ENCODE peak calls at places on chromosomes 2 and 18, in four cellular contexts. T is T-helper 9 cell, B is epithelial cell of esophagus, D is dermis blood vessel endothelial cell. G is an unnamed sample.

GRCh38 chr2:109510136-109511028 is 103.4 kb downstream of the SEPTIN10 start:
- DNase-seq in D (peak), B (peak), T (peak), G (no peak)

GRCh38 chr18:57943723-57944122 is 100.3 kb upstream of the NEDD4L start:
- DNase-seq in D (no peak), T (no peak), B (peak), G (no peak)

GRCh38 chr2:111173338-111173737 is 52.6 kb downstream of the BCL2L11 start:
- DNase-seq in T (no peak), B (no peak), D (no peak), G (no peak)

GRCh38 chr2:60468390-60469085 is 84.9 kb downstream of the BCL11A start:
- DNase-seq in T (no peak), D (no peak), B (peak), G (no peak)

GRCh38 chr2:70142590-70143313 is 48.1 kb downstream of the C2orf42 start:
- DNase-seq in B (peak), D (peak), T (peak), G (peak)

GRCh38 chr2:213065583-213066444 is 85.6 kb downstream of the IKZF2 start:
- DNase-seq in T (no peak), B (peak), D (no peak), G (no peak)

GRCh38 chr2:68812256-68812655 is 58.9 kb downstream of the BMP10 start:
- DNase-seq in T (no peak), B (no peak), D (peak), G (no peak)

GRCh38 chr2:196487426-196487825 is 152.1 kb upstream of the CCDC150 start:
- DNase-seq in B (no peak), D (no peak), T (no peak), G (no peak)

GRCh38 chr2:98730053-98730850 is 680 bp downstream of the MGAT4A start:
- DNase-seq in T (peak), B (no peak), D (peak), G (no peak)

GRCh38 chr2:209113030-209113429 is 310.8 kb upstream of the MAP2 start:
- DNase-seq in T (no peak), D (no peak), B (no peak), G (no peak)

GRCh38 chr2:103445356-103445755 is 683.5 kb downstream of the TMEM182 start:
- DNase-seq in T (no peak), B (no peak), D (no peak), G (no peak)

GRCh38 chr2:145939949-145940348 is 1420.0 kb upstream of the ZEB2 start:
- DNase-seq in T (no peak), B (peak), D (no peak), G (no peak)

GRCh38 chr2:59295524-59296162 is 1054.5 kb upstream of the FANCL start:
- DNase-seq in T (no peak), D (no peak), B (no peak), G (no peak)

GRCh38 chr2:44244135-44244871 is 31.0 kb upstream of the SLC3A1 start:
- DNase-seq in D (peak), B (peak), T (peak), G (peak)